ENCODE peak calls at places on chromosomes 3 and 15, in eight cellular contexts. I, Y, O, E, K, B, H and D are unnamed samples.

GRCh38 chr3:197317250-197317963 is 19.0 kb upstream of the DLG1 start:
- DNase-seq in E (no peak), I (peak), Y (peak), B (no peak), K (peak), O (no peak), H (no peak), D (peak)

GRCh38 chr3:169454823-169455222 is 208.7 kb downstream of the MECOM start:
- DNase-seq in Y (peak), K (peak), B (no peak), O (no peak), I (peak), H (no peak), E (no peak), D (no peak)

GRCh38 chr3:127068111-127068810 is 85.3 kb downstream of the PLXNA1 start:
- DNase-seq in Y (no peak), O (no peak), I (no peak), E (no peak), K (no peak), H (no peak), B (no peak), D (no peak)

GRCh38 chr3:134347516-134347915 is 26.7 kb downstream of the AMOTL2 start:
- DNase-seq in O (no peak), Y (no peak), H (no peak), K (no peak), B (no peak), E (no peak), I (no peak), D (no peak)

GRCh38 chr15:43211336-43211735 is 9.5 kb downstream of the EPB42 start:
- DNase-seq in Y (no peak), H (no peak), O (no peak), K (no peak), B (no peak), E (no peak), I (no peak), D (no peak)

GRCh38 chr3:134854285-134854684 is 59.2 kb downstream of the EPHB1 start:
- DNase-seq in K (peak), Y (no peak), E (no peak), O (no peak), B (no peak), I (no peak), H (no peak), D (no peak)

GRCh38 chr3:134666885-134667284 is 16.1 kb upstream of the KY start:
- DNase-seq in H (no peak), I (no peak), E (no peak), B (no peak), K (no peak), Y (no peak), O (no peak), D (no peak)

GRCh38 chr3:133608405-133608804 is 34.9 kb downstream of the CDV3 start:
- DNase-seq in E (no peak), O (no peak), I (no peak), H (no peak), K (no peak), B (no peak), Y (no peak), D (no peak)

GRCh38 chr3:157129782-157130137 is 30.2 kb downstream of the CCNL1 start:
- DNase-seq in H (no peak), I (no peak), Y (no peak), O (no peak), K (no peak), B (no peak), E (no peak), D (peak)

GRCh38 chr3:58609990-58610389 is 32.8 kb upstream of the FAM107A start:
- DNase-seq in B (no peak), I (no peak), K (peak), H (no peak), Y (no peak), E (no peak), O (no peak), D (no peak)

GRCh38 chr3:187975571-187976360 is 178.2 kb upstream of the LPP start:
- DNase-seq in Y (no peak), H (peak), E (no peak), I (no peak), O (no peak), K (peak), B (no peak), D (peak)

GRCh38 chr3:15241341-15241740 is 35.3 kb downstream of the CAPN7 start:
- DNase-seq in H (no peak), E (no peak), I (peak), K (peak), B (peak), Y (peak), O (peak), D (no peak)

GRCh38 chr15:50675524-50676144 is 11.0 kb downstream of the TRPM7 start:
- DNase-seq in H (no peak), O (no peak), B (no peak), E (no peak), I (peak), K (peak), Y (peak), D (no peak)

GRCh38 chr3:112649478-112649735 is 8.5 kb upstream of the CCDC80 start:
- DNase-seq in H (no peak), K (peak), O (no peak), B (no peak), Y (peak), E (no peak), I (no peak), D (no peak)

GRCh38 chr3:10017636-10018292 is 8.5 kb upstream of the FANCD2 start:
- DNase-seq in O (no peak), I (peak), H (no peak), Y (peak), K (peak), B (no peak), E (peak), D (no peak)

GRCh38 chr15:98333206-98333605 is 315.1 kb upstream of the IGF1R start:
- DNase-seq in O (no peak), B (no peak), I (no peak), E (no peak), Y (no peak), H (no peak), K (no peak), D (no peak)

GRCh38 chr3:49456417-49456816 is 13.7 kb upstream of the DAG1 start:
- DNase-seq in H (no peak), I (no peak), K (no peak), Y (peak), E (no peak), O (no peak), B (no peak), D (no peak)

GRCh38 chr3:32460031-32460749 is 42.5 kb downstream of the CMTM6 start:
- DNase-seq in E (no peak), Y (no peak), H (no peak), I (peak), B (no peak), O (peak), K (no peak), D (no peak)

GRCh38 chr3:29286841-29287240 is 6.0 kb downstream of the RBMS3 start:
- DNase-seq in E (no peak), B (no peak), I (peak), H (no peak), Y (peak), K (peak), O (no peak), D (no peak)

GRCh38 chr3:60610441-60611112 is 640.7 kb downstream of the FHIT start:
- DNase-seq in K (peak), O (no peak), H (peak), B (no peak), Y (peak), E (no peak), I (peak), D (no peak)

GRCh38 chr3:143142354-143142753 is 22.8 kb downstream of the CHST2 start:
- DNase-seq in B (no peak), K (no peak), O (no peak), H (no peak), Y (no peak), E (no peak), I (no peak), D (no peak)

GRCh38 chr3:132348531-132348930 is 31.3 kb downstream of the ACP3 start:
- DNase-seq in I (peak), H (no peak), E (no peak), Y (no peak), O (no peak), B (no peak), K (no peak), D (no peak)

GRCh38 chr3:12991861-12992281 is 81.4 kb downstream of the IQSEC1 start:
- DNase-seq in E (no peak), I (no peak), O (no peak), B (no peak), H (no peak), Y (no peak), K (no peak), D (no peak)

GRCh38 chr3:31193429-31193828 is 299.0 kb upstream of the GADL1 start:
- DNase-seq in K (no peak), Y (no peak), O (no peak), H (no peak), I (no peak), B (no peak), E (no peak), D (no peak)

GRCh38 chr15:58308742-58309355 is 122.9 kb upstream of the LIPC start:
- DNase-seq in I (no peak), K (no peak), O (no peak), Y (no peak), B (no peak), E (no peak), H (no peak), D (no peak)

GRCh38 chr15:66253643-66254363 is at the start of gene MEGF11:
- DNase-seq in H (peak), I (no peak), K (peak), B (peak), Y (peak), E (no peak), O (no peak), D (no peak)

GRCh38 chr3:19885468-19885867 is 48.5 kb downstream of the EFHB start:
- DNase-seq in Y (peak), K (peak), H (no peak), E (no peak), O (no peak), B (no peak), I (peak), D (no peak)
- TF ChIP-seq CTCF in Y (peak), K (peak), H (peak), E (peak), O (peak), B (peak), I (peak), D (peak)

DNA sequence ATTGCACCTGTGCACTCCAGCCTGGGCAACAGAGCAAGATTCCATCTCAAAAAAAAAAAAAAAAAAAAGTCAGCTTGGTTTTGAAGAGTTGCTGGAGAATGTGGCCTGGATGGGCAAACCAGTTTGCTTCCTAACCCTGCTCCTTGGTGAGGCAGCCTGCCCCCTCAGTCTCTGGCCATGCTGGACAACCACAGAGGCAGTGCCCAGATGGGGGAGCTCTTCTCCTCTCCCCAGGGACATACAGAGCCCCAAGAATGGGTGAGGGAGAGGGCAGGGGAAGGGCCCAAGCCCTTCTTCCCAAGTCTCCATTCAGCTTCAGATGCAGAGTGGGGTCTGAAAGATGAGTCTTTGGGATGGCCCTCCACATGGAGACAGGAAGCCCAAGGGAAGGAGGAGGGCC is 27.9 kb downstream of the CD276 start:
- DNase-seq in Y (no peak), E (no peak), K (no peak), H (no peak), I (no peak), B (no peak), O (no peak), D (no peak)
- TF ChIP-seq CTCF in Y (peak), E (no peak), K (no peak), H (peak), I (peak), B (no peak), O (no peak), D (no peak)

DNA sequence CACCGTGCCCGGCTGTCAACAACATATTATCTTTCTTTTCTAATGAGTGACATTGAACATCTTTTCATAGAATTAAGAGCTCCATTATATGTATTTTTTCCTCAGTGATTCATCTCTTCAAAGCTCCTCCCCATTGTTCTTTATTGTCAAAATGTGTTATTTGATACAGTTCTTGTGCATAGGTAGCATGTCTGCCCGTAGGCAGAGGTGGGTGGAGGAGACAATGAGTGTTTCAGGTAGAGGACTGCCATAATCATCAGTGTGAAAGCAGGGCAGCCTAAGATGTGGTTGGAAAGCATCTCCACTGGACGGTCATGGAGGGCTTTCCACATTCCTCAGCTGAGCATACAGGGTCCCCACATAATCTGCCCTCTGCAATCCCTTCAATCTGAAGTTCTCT is 452.0 kb upstream of the MCTP2 start:
- DNase-seq in O (no peak), E (no peak), K (no peak), I (peak), H (no peak), B (no peak), Y (no peak), D (no peak)
- TF ChIP-seq CTCF in O (no peak), E (no peak), K (no peak), I (no peak), H (no peak), B (no peak), Y (no peak), D (no peak)

DNA sequence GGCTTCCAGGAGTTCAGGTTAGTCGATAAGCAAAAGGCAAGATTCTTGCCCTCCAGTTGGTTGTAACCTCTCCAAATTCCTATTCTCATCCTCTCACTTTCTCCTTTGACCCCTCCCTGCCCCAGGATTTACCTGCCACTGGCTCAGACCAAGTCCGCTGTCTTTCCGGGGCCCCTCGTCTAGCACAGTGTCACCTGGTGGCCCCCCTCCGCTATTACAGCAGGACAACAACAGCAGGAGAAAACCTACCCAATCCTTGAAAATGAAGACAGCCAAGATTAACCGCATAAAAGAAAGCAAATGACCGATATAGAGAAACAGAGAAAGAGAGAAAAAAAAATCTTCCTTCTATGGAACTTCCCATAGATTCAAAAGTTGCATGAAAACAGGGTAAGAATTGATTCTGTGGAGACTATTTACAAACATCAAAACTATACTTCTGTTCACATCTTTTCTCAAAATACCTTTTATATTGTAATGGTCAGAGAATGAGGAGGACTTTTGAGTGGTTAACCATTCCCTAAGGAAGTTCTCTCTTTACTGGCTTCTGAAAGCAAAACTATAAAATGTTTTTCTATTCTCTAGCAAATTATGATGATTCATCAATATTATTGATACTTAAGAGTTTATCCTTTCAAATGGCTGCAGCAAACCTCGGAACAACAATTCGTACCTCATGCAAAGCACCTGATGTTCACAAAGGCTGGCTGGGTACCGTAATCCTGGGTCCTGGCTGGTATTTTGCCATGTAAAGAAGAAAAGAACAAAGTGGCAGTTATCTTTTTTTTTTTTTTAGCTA is 10.0 kb upstream of the ST8SIA2 start:
- DNase-seq in B (peak), H (peak), K (peak), Y (peak), I (no peak), E (no peak), O (peak), D (no peak)
- TF ChIP-seq CTCF in B (peak), H (peak), K (peak), Y (peak), I (peak), E (peak), O (peak), D (no peak)